ENCODE peak calls at places on chromosomes 3 and 15, in four cellular contexts. J is transverse colon, E is AG10803, Y is brain microvascular endothelial cell. U is an unnamed sample.
A peak's percentile ranks its signal among the peaks of the same experiment; 100 is the strongest.

GRCh38 chr15:57566840-57567239 is 24.9 kb upstream of the MYZAP start:
- DNase-seq in Y (no peak), E (peak; percentile 13), J (peak; percentile 82), U (peak; percentile 21)

GRCh38 chr3:13367728-13368127 is 52.4 kb downstream of the NUP210 start:
- DNase-seq in E (no peak), Y (no peak), J (no peak), U (no peak)

GRCh38 chr3:125083776-125084175 is 28.0 kb upstream of the HEG1 start:
- DNase-seq in Y (peak; percentile 41), J (no peak), E (peak; percentile 61), U (no peak)

GRCh38 chr3:141152801-141153678 is 78.6 kb upstream of the PXYLP1 start:
- DNase-seq in E (no peak), J (no peak), Y (no peak), U (no peak)

GRCh38 chr3:194003128-194004057 is 132.6 kb upstream of the HES1 start:
- DNase-seq in J (peak; percentile 91), Y (peak; percentile 98), E (peak; percentile 95), U (peak; percentile 90)

GRCh38 chr15:77742127-77742526 is 109.4 kb upstream of the LINGO1 start:
- DNase-seq in Y (no peak), J (no peak), E (no peak), U (no peak)

GRCh38 chr3:13377021-13377420 is 43.1 kb downstream of the NUP210 start:
- DNase-seq in J (no peak), Y (no peak), E (no peak), U (no peak)

GRCh38 chr3:182713743-182714517 is 79.4 kb upstream of the ATP11B start:
- DNase-seq in J (no peak), Y (peak; percentile 54), E (peak; percentile 72), U (no peak)

GRCh38 chr3:149547413-149547812 is 72.9 kb downstream of the TM4SF4 start:
- DNase-seq in Y (no peak), E (peak; percentile 93), J (peak; percentile 57), U (no peak)

GRCh38 chr15:63332367-63333078 is 49.1 kb downstream of the CA12 start:
- DNase-seq in Y (peak; percentile 95), E (peak; percentile 85), J (no peak), U (no peak)

GRCh38 chr3:186823391-186823790 is 17.1 kb upstream of the RFC4 start:
- DNase-seq in Y (no peak), J (no peak), E (no peak), U (no peak)

GRCh38 chr3:108305484-108306172 is 9.3 kb downstream of the HHLA2 start:
- DNase-seq in J (peak; percentile 73), Y (no peak), E (no peak), U (no peak)

GRCh38 chr3:164236856-164237255 is 841.4 kb downstream of the SI start:
- DNase-seq in E (no peak), J (no peak), Y (no peak), U (no peak)

GRCh38 chr3:127180859-127181258 is 12.1 kb upstream of the PRR23E start:
- DNase-seq in Y (no peak), E (no peak), J (no peak), U (no peak)

GRCh38 chr15:51801391-51801835 is 28.0 kb upstream of the TMOD3 start:
- DNase-seq in J (no peak), Y (peak; percentile 20), E (peak; percentile 19), U (no peak)

GRCh38 chr3:120892921-120893320 is 15.1 kb upstream of the STXBP5L start:
- DNase-seq in Y (no peak), E (no peak), J (no peak), U (no peak)

GRCh38 chr3:40971191-40972168 is 227.8 kb upstream of the CTNNB1 start:
- DNase-seq in J (peak; percentile 73), E (peak; percentile 93), Y (peak; percentile 99), U (peak; percentile 73)

GRCh38 chr15:73908822-73909122 is 17.5 kb upstream of the LOXL1 start:
- DNase-seq in J (no peak), E (no peak), Y (no peak), U (no peak)

GRCh38 chr3:176840604-176841287 is 356.5 kb downstream of the TBL1XR1 start:
- DNase-seq in E (no peak), J (no peak), Y (no peak), U (no peak)

GRCh38 chr15:85383470-85384148 is 3.2 kb downstream of the AKAP13 start:
- DNase-seq in E (no peak), Y (no peak), J (no peak), U (no peak)

GRCh38 chr15:68418611-68419161 is 13.3 kb downstream of the ITGA11 start:
- DNase-seq in J (peak; percentile 65), Y (peak; percentile 59), E (peak; percentile 79), U (peak; percentile 43)

GRCh38 chr3:49454457-49454856 is 15.6 kb upstream of the DAG1 start:
- DNase-seq in J (no peak), Y (no peak), E (no peak), U (no peak)
- TF ChIP-seq CTCF in J (no peak), Y (peak; percentile 28), E (no peak), U (peak; percentile 68)

DNA sequence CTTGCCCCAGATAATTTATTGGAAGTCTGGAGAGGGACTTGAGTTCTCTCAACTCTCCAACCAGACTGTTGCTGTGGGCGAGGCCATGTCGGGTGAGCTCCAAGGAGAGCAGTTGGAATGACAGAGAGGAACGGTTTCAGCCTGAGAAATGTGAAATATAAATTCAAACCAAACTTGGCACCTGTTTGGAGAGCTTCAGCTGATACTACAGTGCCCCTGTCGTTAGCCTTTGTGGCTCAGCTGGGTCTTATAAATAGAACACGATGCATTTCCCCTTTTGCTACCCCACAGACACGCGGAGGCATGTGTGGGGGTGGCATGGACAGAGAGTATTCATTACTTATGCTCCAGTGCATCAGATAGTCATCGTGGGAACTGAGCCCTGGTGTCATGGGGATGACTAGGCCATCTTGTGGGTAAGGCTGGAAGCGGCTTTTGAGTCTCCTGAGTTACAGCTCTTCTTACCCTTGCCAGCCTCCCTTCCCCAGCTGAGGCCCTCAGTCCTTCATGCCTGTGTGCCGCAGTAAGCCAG is 15.6 kb downstream of the SMAD3 start:
- DNase-seq in Y (peak; percentile 76), J (no peak), E (peak; percentile 98), U (no peak)
- TF ChIP-seq CTCF in Y (peak; percentile 31), J (no peak), E (peak; percentile 58), U (no peak)

GRCh38 chr15:80823995-80824394 is 44.8 kb downstream of the CEMIP start:
- DNase-seq in Y (no peak), J (no peak), E (no peak), U (peak; percentile 35)
- TF ChIP-seq CTCF in Y (no peak), J (no peak), E (no peak), U (no peak)

DNA sequence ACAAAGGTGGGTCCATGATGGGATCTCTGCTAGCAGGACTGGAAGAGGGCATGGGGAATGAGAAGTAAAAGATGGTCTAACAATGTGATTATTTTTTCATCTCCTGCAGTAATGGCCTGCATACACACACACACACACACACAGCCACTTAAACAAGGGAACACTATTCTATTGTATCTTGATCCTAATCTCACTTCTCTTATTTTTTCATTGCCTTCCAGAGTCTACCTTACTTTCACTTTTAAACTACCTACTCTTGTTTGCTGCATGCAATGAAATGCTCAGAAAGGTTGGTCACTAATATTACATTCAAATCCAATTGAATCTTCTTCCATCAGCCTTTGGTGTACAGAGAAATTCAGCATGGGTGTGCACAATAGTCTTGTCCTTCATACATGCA is 853.8 kb downstream of the IGSF11 start:
- DNase-seq in J (no peak), E (no peak), Y (no peak), U (no peak)
- TF ChIP-seq CTCF in J (no peak), E (no peak), Y (no peak), U (no peak)

GRCh38 chr3:4568831-4569230 is 75.7 kb downstream of the ITPR1 start:
- DNase-seq in J (no peak), Y (no peak), E (no peak), U (no peak)

GRCh38 chr3:4574426-4574965 is 81.3 kb downstream of the ITPR1 start:
- DNase-seq in E (no peak), J (no peak), Y (no peak), U (no peak)

GRCh38 chr3:4573153-4573552 is 80.0 kb downstream of the ITPR1 start:
- DNase-seq in J (no peak), E (no peak), Y (no peak), U (no peak)

GRCh38 chr3:4570840-4571621 is 77.9 kb downstream of the ITPR1 start:
- DNase-seq in J (no peak), E (no peak), Y (no peak), U (no peak)

DNA sequence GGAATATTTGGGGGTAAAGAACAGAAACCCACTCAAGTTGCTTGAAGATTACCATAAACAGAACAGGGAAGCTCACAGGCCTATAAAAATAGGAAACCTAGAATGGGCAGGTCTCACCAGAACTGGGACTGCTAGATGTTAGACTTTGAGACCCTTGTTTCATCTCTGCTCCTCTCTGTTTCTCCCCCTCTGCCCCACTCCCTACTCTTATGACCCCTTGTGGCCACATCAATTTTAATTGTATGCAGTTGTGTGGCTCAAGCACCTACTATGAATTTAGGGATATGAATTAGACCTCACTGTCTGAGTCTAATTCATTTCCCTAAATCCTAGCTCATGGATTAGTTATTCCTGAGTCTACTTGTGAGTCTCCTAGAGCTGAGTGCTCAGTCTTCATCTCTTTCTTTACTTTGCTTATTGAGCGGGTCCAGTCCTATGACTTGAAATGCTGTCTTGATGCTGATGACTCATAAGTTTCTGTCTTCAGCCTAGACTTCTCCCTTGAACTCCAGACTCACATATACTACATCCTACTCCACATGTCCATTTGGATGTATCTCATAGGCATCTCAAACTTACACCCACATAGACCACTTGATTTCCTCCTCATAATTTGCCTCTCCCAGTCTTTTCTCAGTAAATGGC is 78.7 kb downstream of the ITPR1 start:
- DNase-seq in Y (no peak), E (no peak), J (no peak), U (no peak)
- TF ChIP-seq CTCF in Y (peak; percentile 13), E (no peak), J (no peak), U (peak; percentile 16)

DNA sequence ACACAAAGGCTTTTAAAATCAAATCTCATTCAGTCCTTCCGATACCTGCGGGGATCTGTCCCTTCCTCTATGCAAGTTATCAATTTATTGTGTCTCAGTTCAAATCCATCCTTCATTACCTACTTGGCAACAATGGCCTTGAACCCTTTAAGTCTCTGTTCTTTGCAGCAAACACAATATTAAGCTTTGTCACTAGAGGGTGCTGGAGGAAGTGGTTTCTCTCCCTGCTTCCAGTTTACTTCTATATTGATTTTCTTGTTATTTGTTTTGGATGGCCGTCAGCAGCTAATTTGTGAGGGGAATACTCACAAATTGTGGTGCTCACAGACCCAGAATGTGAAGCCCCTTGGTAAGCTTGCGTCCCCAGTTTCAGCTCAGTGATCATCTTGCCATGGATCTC is 278.3 kb downstream of the FGF12 start:
- DNase-seq in E (no peak), J (no peak), Y (no peak), U (no peak)
- TF ChIP-seq CTCF in E (peak; percentile 16), J (no peak), Y (peak; percentile 37), U (peak; percentile 33)

DNA sequence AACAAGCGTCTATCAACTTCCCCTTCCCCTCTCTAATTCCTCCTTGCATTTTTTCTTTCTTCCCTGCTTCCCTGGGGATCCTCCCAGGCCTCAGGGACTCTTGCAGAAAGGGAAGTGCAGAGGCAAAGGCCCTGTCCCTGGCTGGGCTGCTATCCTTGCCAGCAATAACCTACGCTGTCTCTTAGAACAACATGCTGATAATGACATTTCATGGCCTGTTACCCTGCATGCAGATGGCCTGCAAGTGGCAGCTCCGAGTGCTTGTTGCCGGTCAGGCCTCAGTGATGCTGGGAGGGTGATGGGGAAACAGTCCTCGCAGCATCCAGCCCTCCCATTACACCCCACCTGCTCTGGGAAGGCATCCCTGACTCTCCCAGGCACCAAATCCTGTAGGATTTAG is 167.6 kb downstream of the RAB11A start:
- DNase-seq in Y (no peak), J (no peak), E (no peak), U (no peak)
- TF ChIP-seq CTCF in Y (no peak), J (no peak), E (no peak), U (no peak)

U was measured in RWPE2.